ENCODE peak calls at places on chromosomes 13 and 19, in five cellular contexts. Q is T1000, P is smooth muscle cell of the brain vasculature, Z is dermis microvascular lymphatic vessel endothelial cell, L is NCI-H2029 treated with DMSO at 0.1 percent for 48 hours. U is an unnamed sample.

GRCh38 chr19:48133094-48133493 is 22.5 kb upstream of the PLA2G4C start:
- DNase-seq in L (no peak), P (no peak), Z (no peak), Q (no peak), U (no peak)

GRCh38 chr19:58558066-58558622 is at the start of gene UBE2M:
- DNase-seq in L (no peak), P (no peak), Q (no peak), Z (peak; percentile 62), U (no peak)

GRCh38 chr13:33252103-33252502 is 33.5 kb downstream of the STARD13 start:
- DNase-seq in L (no peak), Z (no peak), P (no peak), Q (no peak), U (no peak)

GRCh38 chr19:1961545-1961878 is 20.5 kb downstream of the CSNK1G2 start:
- DNase-seq in Q (no peak), Z (no peak), L (no peak), P (no peak), U (no peak)

GRCh38 chr19:4606921-4607678 is 32.2 kb upstream of the TNFAIP8L1 start:
- DNase-seq in Q (no peak), Z (no peak), P (no peak), L (peak; percentile 58), U (no peak)

GRCh38 chr13:45728759-45729158 is 26.6 kb downstream of the CBY2 start:
- DNase-seq in Z (no peak), Q (no peak), L (no peak), P (no peak), U (no peak)

GRCh38 chr13:79171131-79172061 is 234.7 kb downstream of the RBM26 start:
- DNase-seq in L (no peak), P (no peak), Q (no peak), Z (no peak), U (no peak)

GRCh38 chr13:52644108-52644507 is 1.9 kb downstream of the HNRNPA1L2 start:
- DNase-seq in Q (no peak), L (peak; percentile 8), P (no peak), Z (no peak), U (no peak)

GRCh38 chr19:58386166-58386575 is 898 bp upstream of the RPS5 start:
- DNase-seq in P (no peak), L (no peak), Z (no peak), Q (no peak), U (no peak)

GRCh38 chr13:25977216-25977615 is 74.6 kb downstream of the SHISA2 start:
- DNase-seq in L (no peak), Q (no peak), P (no peak), Z (peak; percentile 42), U (no peak)

GRCh38 chr19:38877781-38878574 is at the start of gene RINL:
- DNase-seq in Z (peak; percentile 39), L (peak; percentile 62), P (no peak), Q (no peak), U (no peak)

GRCh38 chr19:47511128-47511517 is 3.7 kb downstream of the NAPA start:
- DNase-seq in L (no peak), Q (no peak), P (no peak), Z (no peak), U (no peak)

GRCh38 chr19:43901395-43902390 is 33.4 kb downstream of the ZNF45 start:
- DNase-seq in Q (peak; percentile 78), P (peak; percentile 59), Z (peak; percentile 89), L (peak; percentile 27), U (peak; percentile 52)

GRCh38 chr19:16737909-16738308 is 18.3 kb downstream of the NWD1 start:
- DNase-seq in Q (no peak), L (peak; percentile 33), Z (no peak), P (no peak), U (no peak)